ENCODE peak calls at places on chromosomes 13 and 19, in four cellular contexts. W, R, G and U are unnamed samples.

GRCh38 chr19:32971715-32972540 is at the start of the genes CEP89 and FAAP24:
- DNase-seq in W (peak; percentile 98), R (peak; percentile 99), G (peak; percentile 97), U (peak; percentile 96)

GRCh38 chr13:27229642-27230041 is 21.7 kb upstream of the RPL21 start:
- DNase-seq in W (no peak), R (no peak), G (no peak), U (no peak)

GRCh38 chr19:54470991-54471782 is 1.9 kb downstream of the CDC42EP5 start:
- DNase-seq in W (no peak), R (no peak), G (no peak), U (peak; percentile 85)

GRCh38 chr13:67880916-67881315 is 650.8 kb upstream of the PCDH9 start:
- DNase-seq in W (no peak), R (no peak), G (no peak), U (no peak)

GRCh38 chr13:98203641-98204326 is 26.7 kb upstream of the RNF113B start:
- DNase-seq in W (no peak), R (no peak), G (no peak), U (no peak)

GRCh38 chr13:110387451-110388140 is 80.5 kb downstream of the COL4A2 start:
- DNase-seq in W (no peak), R (no peak), G (no peak), U (peak; percentile 56)

GRCh38 chr19:1455336-1456120 is 5.6 kb downstream of the APC2 start:
- DNase-seq in W (peak; percentile 47), R (no peak), G (peak; percentile 54), U (peak; percentile 37)

GRCh38 chr13:95463516-95463915 is 89.0 kb upstream of the CLDN10 start:
- DNase-seq in W (no peak), R (no peak), G (no peak), U (no peak)

GRCh38 chr13:20939662-20940061 is 37.1 kb upstream of the XPO4 start:
- DNase-seq in W (no peak), R (no peak), G (no peak), U (no peak)

GRCh38 chr19:29569038-29569911 is 36.8 kb upstream of the POP4 start:
- DNase-seq in W (no peak), R (peak; percentile 47), G (no peak), U (peak; percentile 17)

GRCh38 chr19:28609091-28609755 is 603.7 kb downstream of the UQCRFS1 start:
- DNase-seq in W (no peak), R (no peak), G (no peak), U (no peak)

GRCh38 chr19:16400911-16401675 is 70.7 kb downstream of the EPS15L1 start:
- DNase-seq in W (no peak), R (no peak), G (no peak), U (no peak)

GRCh38 chr19:947707-948533 is 22.1 kb downstream of the ARID3A start:
- DNase-seq in W (no peak), R (no peak), G (no peak), U (peak; percentile 68)

GRCh38 chr13:72539925-72540324 is 187.5 kb downstream of the MZT1 start:
- DNase-seq in W (no peak), R (no peak), G (no peak), U (no peak)

GRCh38 chr13:49481788-49482187 is 14.0 kb upstream of the PHF11 start:
- DNase-seq in W (no peak), R (no peak), G (no peak), U (no peak)

GRCh38 chr13:43087960-43088580 is 64.7 kb downstream of the DNAJC15 start:
- DNase-seq in W (no peak), R (no peak), G (no peak), U (no peak)

GRCh38 chr13:33722216-33722900 is 95.6 kb upstream of the RFC3 start:
- DNase-seq in W (no peak), R (no peak), G (no peak), U (no peak)

GRCh38 chr19:43610493-43610892 is 1.4 kb upstream of the SRRM5 start:
- DNase-seq in W (no peak), R (no peak), G (no peak), U (no peak)

GRCh38 chr19:18392417-18392816 is 5.0 kb downstream of the LRRC25 start:
- DNase-seq in W (no peak), R (no peak), G (no peak), U (no peak)

GRCh38 chr19:50925734-50926133 is 14.5 kb upstream of the KLK4 start:
- DNase-seq in W (no peak), R (no peak), G (no peak), U (no peak)

GRCh38 chr19:13208964-13209796 is 59.0 kb downstream of the IER2 start:
- DNase-seq in W (no peak), R (no peak), G (no peak), U (no peak)